ENCODE peak calls at places on chromosomes 6 and 20, in four cellular contexts. One of them, this sample, is unnamed. For H3K4me1, the result is how much of the 10 kb centered on the place peaks cover.

GRCh38 chr6:28719275-28719940 is 193.7 kb downstream of the GPX5 start:
- DNase-seq in breast epithelium: no peak
- DNase-seq in tibial nerve: no peak
- DNase-seq in right lobe of liver: no peak
- DNase-seq in this sample: no peak

GRCh38 chr6:31651602-31652191 is 764 bp downstream of the BAG6 start:
- DNase-seq in breast epithelium: peak
- DNase-seq in tibial nerve: peak
- DNase-seq in right lobe of liver: peak
- DNase-seq in this sample: peak

GRCh38 chr6:41374618-41375590 is 39.5 kb downstream of the NCR2 start:
- DNase-seq in breast epithelium: no peak
- DNase-seq in tibial nerve: no peak
- DNase-seq in right lobe of liver: no peak
- DNase-seq in this sample: no peak

GRCh38 chr6:123662757-123663156 is 26.0 kb upstream of the TRDN start:
- DNase-seq in breast epithelium: no peak
- DNase-seq in tibial nerve: no peak
- DNase-seq in right lobe of liver: no peak
- DNase-seq in this sample: no peak

GRCh38 chr6:136181858-136182257 is 68.3 kb downstream of the MTFR2 start:
- DNase-seq in breast epithelium: no peak
- DNase-seq in tibial nerve: no peak
- DNase-seq in right lobe of liver: no peak
- DNase-seq in this sample: no peak

GRCh38 chr6:135300576-135300975 is 119.5 kb downstream of the MYB start:
- DNase-seq in breast epithelium: no peak
- DNase-seq in tibial nerve: no peak
- DNase-seq in right lobe of liver: no peak
- DNase-seq in this sample: no peak

GRCh38 chr6:132218063-132218696 is 183.1 kb downstream of the MOXD1 start:
- DNase-seq in breast epithelium: no peak
- DNase-seq in tibial nerve: no peak
- DNase-seq in right lobe of liver: no peak
- DNase-seq in this sample: no peak

GRCh38 chr6:114342826-114343781 is at the start of gene HS3ST5:
- DNase-seq in breast epithelium: no peak
- DNase-seq in tibial nerve: no peak
- DNase-seq in right lobe of liver: peak
- DNase-seq in this sample: peak

GRCh38 chr6:90583179-90583578 is 3.7 kb downstream of the MAP3K7 start:
- DNase-seq in breast epithelium: no peak
- DNase-seq in tibial nerve: no peak
- DNase-seq in right lobe of liver: no peak
- DNase-seq in this sample: no peak

GRCh38 chr6:155324993-155325392 is 10.7 kb upstream of the TFB1M start:
- DNase-seq in breast epithelium: no peak
- DNase-seq in tibial nerve: no peak
- DNase-seq in right lobe of liver: no peak
- DNase-seq in this sample: no peak

GRCh38 chr20:60528141-60528540 is 569.9 kb downstream of the CDH26 start:
- DNase-seq in breast epithelium: no peak
- DNase-seq in tibial nerve: no peak
- DNase-seq in right lobe of liver: no peak
- DNase-seq in this sample: no peak

GRCh38 chr6:48429021-48429420 is 318.0 kb upstream of the PTCHD4 start:
- DNase-seq in breast epithelium: no peak
- DNase-seq in tibial nerve: no peak
- DNase-seq in right lobe of liver: no peak
- DNase-seq in this sample: no peak

GRCh38 chr20:23180451-23180921 is 94.4 kb upstream of the CD93 start:
- DNase-seq in breast epithelium: no peak
- DNase-seq in tibial nerve: peak
- DNase-seq in right lobe of liver: peak
- DNase-seq in this sample: peak

GRCh38 chr6:57173056-57173885 is 1.1 kb downstream of the BAG2 start:
- DNase-seq in breast epithelium: no peak
- DNase-seq in tibial nerve: no peak
- DNase-seq in right lobe of liver: peak
- DNase-seq in this sample: peak

GRCh38 chr6:162845972-162846371 is 118.2 kb downstream of the PACRG start:
- DNase-seq in breast epithelium: no peak
- DNase-seq in tibial nerve: no peak
- DNase-seq in right lobe of liver: no peak
- DNase-seq in this sample: no peak

GRCh38 chr20:39112196-39112743 is 150.1 kb downstream of the DHX35 start:
- DNase-seq in breast epithelium: no peak
- DNase-seq in tibial nerve: no peak
- DNase-seq in right lobe of liver: peak
- DNase-seq in this sample: peak

DNA sequence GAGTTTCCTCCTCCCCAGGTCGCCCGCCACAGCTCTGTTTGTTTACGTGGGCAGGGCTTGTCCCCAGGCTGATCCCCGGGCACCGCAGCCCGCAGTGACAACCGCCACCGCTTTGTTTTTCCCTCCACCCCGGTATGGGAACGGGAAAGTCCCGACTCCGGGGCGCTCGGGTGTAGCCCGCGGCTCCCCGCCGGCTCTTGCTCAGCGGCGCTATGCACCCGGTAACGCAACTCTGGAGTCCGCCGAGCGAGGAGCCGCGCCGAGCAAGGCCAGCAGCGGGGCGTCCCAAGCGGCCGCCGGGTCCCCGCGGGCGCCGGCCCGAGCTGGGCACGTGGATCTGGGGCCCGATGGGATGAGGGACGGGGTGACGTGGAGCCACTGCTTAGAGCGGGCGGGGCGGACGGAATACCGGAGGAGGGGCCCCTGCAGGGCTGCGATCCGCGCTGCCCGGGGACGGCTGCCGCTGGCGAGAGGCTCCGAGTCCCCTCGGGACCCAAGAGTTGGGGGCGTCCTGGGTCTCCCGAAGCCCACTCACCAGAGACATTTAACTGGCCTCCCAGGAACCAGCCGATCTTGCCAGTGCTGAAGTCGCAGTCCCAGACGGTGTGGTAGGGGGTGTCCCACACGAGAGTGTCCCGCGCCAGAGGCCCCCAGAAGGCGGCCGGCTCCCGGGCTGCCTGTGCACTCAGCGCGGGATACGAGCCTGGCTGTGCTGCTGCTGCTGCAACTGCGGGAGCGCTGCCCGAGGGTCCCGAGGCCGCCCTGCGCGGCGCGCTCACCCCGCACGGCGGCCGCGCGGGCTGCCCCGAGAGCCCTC is 497 bp downstream of the ACSS1 start:
- DNase-seq in breast epithelium: no peak
- DNase-seq in tibial nerve: no peak
- DNase-seq in right lobe of liver: peak
- DNase-seq in this sample: peak
- TF ChIP-seq POLR2A in breast epithelium: peak
- TF ChIP-seq POLR2A in tibial nerve: peak
- TF ChIP-seq POLR2A in right lobe of liver: peak
- TF ChIP-seq POLR2A in this sample: no peak

DNA sequence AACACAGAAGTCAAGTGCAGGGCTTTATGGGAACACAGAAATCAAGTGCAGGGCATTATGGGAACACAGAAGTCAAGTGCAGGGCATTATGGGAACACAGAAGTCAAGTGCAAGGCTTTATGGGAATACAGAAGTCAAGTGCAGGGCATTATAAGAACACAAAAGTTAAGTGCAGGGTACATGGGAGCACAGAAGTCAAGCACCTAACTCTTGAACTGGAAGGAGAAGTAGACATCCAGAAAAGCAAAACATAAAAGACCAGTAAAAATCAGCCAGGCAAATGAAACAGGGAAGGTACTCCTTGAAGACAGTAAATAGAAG is 53.0 kb downstream of the GFOD1 start:
- DNase-seq in breast epithelium: no peak
- DNase-seq in tibial nerve: no peak
- DNase-seq in right lobe of liver: no peak
- DNase-seq in this sample: no peak
- H3K4me1 ChIP-seq in breast epithelium: under half
- H3K4me1 ChIP-seq in tibial nerve: under half
- H3K4me1 ChIP-seq in right lobe of liver: under half
- H3K4me1 ChIP-seq in this sample: under half

DNA sequence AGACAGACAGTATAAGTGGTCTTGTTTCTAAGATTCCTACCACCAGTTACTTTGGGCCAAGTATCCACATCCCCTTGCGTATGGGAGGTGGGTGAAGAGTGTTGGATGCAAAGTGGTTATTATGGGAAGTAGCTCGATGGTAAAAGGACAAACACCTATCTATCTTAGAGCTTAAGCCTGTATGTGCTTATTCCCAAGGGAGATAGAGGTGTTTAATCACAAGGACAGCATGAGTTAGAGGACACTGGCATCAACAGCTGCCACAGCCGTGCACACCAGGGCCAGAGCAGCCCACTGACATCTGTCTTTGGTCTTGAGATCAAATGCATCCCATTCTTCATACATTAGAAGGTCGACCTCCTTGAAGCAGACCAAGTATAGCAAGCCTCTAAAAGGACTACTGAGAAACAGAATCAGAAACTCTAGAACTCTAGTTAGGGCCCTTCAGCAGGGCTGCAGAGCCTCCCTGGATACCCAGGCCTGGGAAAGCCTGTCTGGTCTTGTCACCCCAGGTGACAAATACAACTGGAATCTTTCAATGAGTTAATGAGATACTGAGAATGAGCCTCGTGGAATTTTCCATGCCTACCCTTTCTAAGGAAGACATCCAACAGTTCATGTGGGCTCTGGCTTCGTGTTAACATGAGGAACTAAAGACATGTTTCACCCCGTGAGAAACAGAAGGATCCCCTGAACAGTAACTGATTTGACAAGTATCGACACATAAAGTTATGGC is 28.7 kb downstream of the TXNDC5 start:
- DNase-seq in breast epithelium: no peak
- DNase-seq in tibial nerve: no peak
- DNase-seq in right lobe of liver: no peak
- DNase-seq in this sample: no peak
- TF ChIP-seq POLR2A in breast epithelium: no peak
- TF ChIP-seq POLR2A in tibial nerve: no peak
- TF ChIP-seq POLR2A in right lobe of liver: no peak
- TF ChIP-seq POLR2A in this sample: no peak

GRCh38 chr20:47354388-47354709 is 2.1 kb downstream of the ZMYND8 start:
- DNase-seq in breast epithelium: no peak
- DNase-seq in tibial nerve: no peak
- DNase-seq in right lobe of liver: no peak
- DNase-seq in this sample: no peak

GRCh38 chr20:47356220-47356525 is 326 bp downstream of the ZMYND8 start:
- DNase-seq in breast epithelium: no peak
- DNase-seq in tibial nerve: no peak
- DNase-seq in right lobe of liver: no peak
- DNase-seq in this sample: no peak

GRCh38 chr20:47353697-47354387 is 2.7 kb downstream of the ZMYND8 start:
- DNase-seq in breast epithelium: no peak
- DNase-seq in tibial nerve: peak
- DNase-seq in right lobe of liver: peak
- DNase-seq in this sample: no peak

GRCh38 chr20:47355489-47356219 is 845 bp downstream of the ZMYND8 start:
- DNase-seq in breast epithelium: no peak
- DNase-seq in tibial nerve: no peak
- DNase-seq in right lobe of liver: peak
- DNase-seq in this sample: no peak

GRCh38 chr20:47354710-47355488 is 1.6 kb downstream of the ZMYND8 start:
- DNase-seq in breast epithelium: no peak
- DNase-seq in tibial nerve: no peak
- DNase-seq in right lobe of liver: no peak
- DNase-seq in this sample: no peak
- H3K4me1 ChIP-seq in breast epithelium: half or more
- H3K4me1 ChIP-seq in tibial nerve: half or more
- H3K4me1 ChIP-seq in right lobe of liver: under half
- H3K4me1 ChIP-seq in this sample: half or more

DNA sequence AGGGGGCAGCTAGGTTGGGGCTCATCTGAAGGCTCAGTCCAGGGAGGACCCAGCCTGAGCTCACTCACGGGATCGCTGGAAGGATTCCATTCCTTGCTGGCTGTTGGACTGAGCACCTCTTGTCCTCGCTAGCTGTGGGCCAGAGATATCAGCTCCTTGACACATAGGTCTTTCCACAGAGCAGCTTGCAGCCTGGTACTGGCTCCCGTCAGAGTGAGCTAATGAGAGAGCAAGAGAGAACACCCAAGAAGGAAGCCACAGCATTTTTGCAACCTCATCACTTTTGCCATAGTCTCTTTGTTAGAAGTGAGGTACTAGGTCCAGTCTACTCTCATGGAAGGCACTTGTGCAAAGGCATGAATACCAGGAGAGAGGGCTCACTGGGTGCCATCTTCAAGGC is 179.9 kb downstream of the CDC5L start:
- DNase-seq in breast epithelium: no peak
- DNase-seq in tibial nerve: no peak
- DNase-seq in right lobe of liver: no peak
- DNase-seq in this sample: peak
- TF ChIP-seq POLR2A in breast epithelium: no peak
- TF ChIP-seq POLR2A in tibial nerve: no peak
- TF ChIP-seq POLR2A in right lobe of liver: no peak
- TF ChIP-seq POLR2A in this sample: no peak

DNA sequence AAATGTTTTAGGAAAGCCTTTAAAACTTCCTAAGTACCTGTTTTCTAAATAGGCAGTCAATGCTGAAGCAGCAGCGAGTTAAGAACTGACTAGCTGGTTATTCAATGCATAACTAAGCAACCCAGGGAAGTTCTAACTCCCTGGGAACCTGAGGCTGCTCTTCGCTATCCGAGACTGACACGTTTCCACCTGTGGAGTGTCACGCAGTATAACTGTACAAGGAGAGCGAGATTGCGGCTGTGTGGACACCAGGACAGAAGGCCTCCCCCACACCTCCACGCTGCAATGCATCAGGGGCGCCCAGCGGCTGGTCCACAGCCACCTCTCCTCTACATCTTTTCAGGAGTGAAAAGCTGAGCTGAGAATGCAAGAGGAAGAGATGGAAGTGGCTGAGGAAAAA is 8.0 kb downstream of the PXDC1 start:
- DNase-seq in breast epithelium: no peak
- DNase-seq in tibial nerve: no peak
- DNase-seq in right lobe of liver: no peak
- DNase-seq in this sample: no peak
- H3K4me1 ChIP-seq in breast epithelium: under half
- H3K4me1 ChIP-seq in tibial nerve: half or more
- H3K4me1 ChIP-seq in right lobe of liver: under half
- H3K4me1 ChIP-seq in this sample: under half

GRCh38 chr20:40821438-40821837 is 132.4 kb upstream of the MAFB start:
- DNase-seq in breast epithelium: no peak
- DNase-seq in tibial nerve: no peak
- DNase-seq in right lobe of liver: no peak
- DNase-seq in this sample: no peak
- TF ChIP-seq POLR2A in breast epithelium: no peak
- TF ChIP-seq POLR2A in tibial nerve: no peak
- TF ChIP-seq POLR2A in right lobe of liver: no peak
- TF ChIP-seq POLR2A in this sample: no peak

GRCh38 chr6:39816744-39817143 is 24.6 kb downstream of the DAAM2 start:
- DNase-seq in breast epithelium: no peak
- DNase-seq in tibial nerve: peak
- DNase-seq in right lobe of liver: no peak
- DNase-seq in this sample: peak

GRCh38 chr6:39812853-39813533 is 20.8 kb downstream of the DAAM2 start:
- DNase-seq in breast epithelium: peak
- DNase-seq in tibial nerve: peak
- DNase-seq in right lobe of liver: no peak
- DNase-seq in this sample: peak

GRCh38 chr6:39814236-39814635 is 22.1 kb downstream of the DAAM2 start:
- DNase-seq in breast epithelium: no peak
- DNase-seq in tibial nerve: no peak
- DNase-seq in right lobe of liver: no peak
- DNase-seq in this sample: no peak

GRCh38 chr6:39812496-39812852 is 20.3 kb downstream of the DAAM2 start:
- DNase-seq in breast epithelium: no peak
- DNase-seq in tibial nerve: no peak
- DNase-seq in right lobe of liver: no peak
- DNase-seq in this sample: no peak

GRCh38 chr6:39815356-39815755 is 23.2 kb downstream of the DAAM2 start:
- DNase-seq in breast epithelium: no peak
- DNase-seq in tibial nerve: no peak
- DNase-seq in right lobe of liver: no peak
- DNase-seq in this sample: no peak
- H3K4me1 ChIP-seq in breast epithelium: under half
- H3K4me1 ChIP-seq in tibial nerve: half or more
- H3K4me1 ChIP-seq in right lobe of liver: under half
- H3K4me1 ChIP-seq in this sample: under half

This sample was measured in testis.